ENCODE peak calls at places on chromosomes 7 and 10, in seven cellular contexts. E, D, J, T, H, P and F are unnamed samples.

GRCh38 chr7:110612680-110613079 is 478.2 kb upstream of the LRRN3 start:
- DNase-seq in E (no peak), H (no peak), P (no peak), T (no peak), D (no peak), J (no peak), F (no peak)

GRCh38 chr10:1172256-1172975 is 116.2 kb downstream of the WDR37 start:
- DNase-seq in H (no peak), P (no peak), E (no peak), T (no peak), D (peak; percentile 30), J (no peak), F (no peak)

GRCh38 chr10:111972109-111972508 is 211.5 kb downstream of the GPAM start:
- DNase-seq in T (no peak), H (peak; percentile 31), E (no peak), J (no peak), P (no peak), D (no peak), F (no peak)

GRCh38 chr7:134755422-134756022 is 23.9 kb upstream of the CALD1 start:
- DNase-seq in T (no peak), D (no peak), J (no peak), H (no peak), E (no peak), P (no peak), F (no peak)

GRCh38 chr7:22667562-22668239 is 59.3 kb upstream of the IL6 start:
- DNase-seq in E (no peak), T (peak; percentile 6), D (no peak), J (no peak), P (no peak), H (no peak), F (peak; percentile 41)

GRCh38 chr7:16397497-16398210 is 23.7 kb downstream of the CRPPA start:
- DNase-seq in T (no peak), E (no peak), P (no peak), H (no peak), D (no peak), J (no peak), F (no peak)

GRCh38 chr7:18952846-18953245 is 164.6 kb downstream of the TWIST1 start:
- DNase-seq in T (no peak), E (no peak), J (no peak), H (no peak), D (no peak), P (no peak), F (no peak)

GRCh38 chr10:98403812-98404504 is 11.0 kb downstream of the PYROXD2 start:
- DNase-seq in E (no peak), J (no peak), P (no peak), H (no peak), T (no peak), D (no peak), F (no peak)

GRCh38 chr10:74825371-74826141 is 844 bp upstream of the KAT6B start:
- DNase-seq in E (peak; percentile 43), H (no peak), T (no peak), J (no peak), D (peak; percentile 70), P (no peak), F (peak; percentile 49)
- TF ChIP-seq POLR2A in E (no peak), H (peak; percentile 25), T (no peak), J (peak; percentile 18), D (peak; percentile 31), P (no peak), F (no peak)

GRCh38 chr7:100893910-100894763 is 1.6 kb downstream of the ACHE start:
- DNase-seq in H (no peak), D (no peak), E (no peak), P (no peak), T (no peak), J (no peak), F (no peak)
- TF ChIP-seq POLR2A in H (no peak), D (no peak), E (no peak), P (no peak), T (no peak), J (no peak), F (no peak)

DNA sequence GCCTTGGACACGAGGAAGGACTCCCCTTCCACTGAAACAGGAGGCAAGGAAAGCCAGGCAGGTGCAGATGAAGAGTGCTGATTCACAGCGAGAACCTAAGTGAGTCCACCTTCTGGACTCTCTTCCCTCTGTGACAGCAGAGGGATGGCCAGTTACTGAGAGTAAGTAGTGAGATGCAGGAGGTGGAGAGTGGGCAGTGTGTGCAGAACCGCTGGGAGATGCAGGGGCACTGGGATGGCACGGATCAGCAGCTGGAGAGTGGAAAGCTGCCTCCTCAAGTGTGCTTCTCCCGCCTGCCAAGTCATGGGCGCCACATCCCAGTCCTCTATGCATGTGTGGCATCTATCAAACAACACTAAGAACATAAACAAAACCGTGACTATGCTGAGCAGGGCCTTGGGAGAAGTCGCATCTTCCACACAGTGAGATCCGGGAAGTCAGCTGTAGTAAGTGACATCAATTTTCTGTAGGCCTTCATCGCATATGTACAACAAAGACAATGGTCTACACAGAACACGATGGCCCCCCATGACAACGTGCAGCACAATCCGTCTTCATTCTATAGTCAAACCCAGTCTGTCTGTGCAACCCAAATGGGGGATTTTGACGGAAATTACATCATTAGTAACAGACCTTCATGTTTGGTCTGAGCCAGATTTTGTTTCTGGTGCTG is 217.4 kb upstream of the KLF14 start:
- DNase-seq in P (no peak), E (no peak), T (no peak), J (no peak), D (no peak), H (no peak), F (no peak)
- TF ChIP-seq POLR2A in P (no peak), E (no peak), T (no peak), J (no peak), D (no peak), H (no peak), F (no peak)

GRCh38 chr10:100184426-100185219 is 1.2 kb downstream of the ERLIN1 start:
- DNase-seq in E (no peak), J (no peak), H (peak; percentile 35), T (peak; percentile 12), P (no peak), D (no peak), F (no peak)

GRCh38 chr10:100183482-100183881 is 2.3 kb downstream of the ERLIN1 start:
- DNase-seq in H (peak; percentile 76), P (no peak), J (no peak), D (peak; percentile 52), E (no peak), T (no peak), F (no peak)

GRCh38 chr10:100186813-100187212 is 984 bp upstream of the ERLIN1 start:
- DNase-seq in P (no peak), T (peak; percentile 16), D (peak; percentile 48), J (no peak), H (no peak), E (no peak), F (no peak)

GRCh38 chr10:100186253-100186780 is 488 bp upstream of the ERLIN1 start:
- DNase-seq in D (peak; percentile 64), E (no peak), J (peak; percentile 31), T (no peak), P (peak; percentile 29), H (no peak), F (peak; percentile 16)

GRCh38 chr10:100185364-100186252 is at the start of gene ERLIN1:
- DNase-seq in H (peak; percentile 81), T (peak; percentile 80), D (peak; percentile 96), P (peak; percentile 93), E (peak; percentile 95), J (peak; percentile 89), F (peak; percentile 88)
- TF ChIP-seq POLR2A in H (peak; percentile 84), T (peak; percentile 92), D (peak; percentile 83), P (peak; percentile 45), E (no peak), J (peak; percentile 64), F (peak; percentile 88)

GRCh38 chr7:107743567-107744344 is at the start of gene CBLL1:
- DNase-seq in T (peak; percentile 87), E (peak; percentile 96), H (peak; percentile 91), D (peak; percentile 99), J (peak; percentile 96), P (peak; percentile 97), F (peak; percentile 76)
- TF ChIP-seq POLR2A in T (peak; percentile 27), E (no peak), H (peak; percentile 83), D (peak; percentile 62), J (peak; percentile 50), P (peak; percentile 47), F (peak; percentile 77)

GRCh38 chr7:91880413-91881241 is at the start of gene MTERF1:
- DNase-seq in T (peak; percentile 85), P (peak; percentile 93), E (peak; percentile 94), H (peak; percentile 86), J (peak; percentile 89), D (peak; percentile 96), F (peak; percentile 80)
- TF ChIP-seq POLR2A in T (peak; percentile 79), P (no peak), E (no peak), H (peak; percentile 90), J (no peak), D (peak; percentile 7), F (peak; percentile 75)

GRCh38 chr10:6175329-6176055 is 27.2 kb upstream of the PFKFB3 start:
- DNase-seq in T (no peak), D (no peak), P (no peak), E (no peak), H (no peak), J (no peak), F (no peak)

GRCh38 chr10:6173203-6173602 is 29.5 kb upstream of the PFKFB3 start:
- DNase-seq in E (no peak), J (no peak), T (no peak), D (peak; percentile 77), P (peak; percentile 35), H (peak; percentile 45), F (no peak)

GRCh38 chr10:6171891-6172354 is 30.8 kb upstream of the PFKFB3 start:
- DNase-seq in T (no peak), D (peak; percentile 74), J (peak; percentile 54), H (no peak), E (peak; percentile 38), P (no peak), F (no peak)

GRCh38 chr10:6176691-6177231 is 26.0 kb upstream of the PFKFB3 start:
- DNase-seq in J (no peak), H (no peak), P (no peak), E (no peak), T (no peak), D (no peak), F (no peak)

DNA sequence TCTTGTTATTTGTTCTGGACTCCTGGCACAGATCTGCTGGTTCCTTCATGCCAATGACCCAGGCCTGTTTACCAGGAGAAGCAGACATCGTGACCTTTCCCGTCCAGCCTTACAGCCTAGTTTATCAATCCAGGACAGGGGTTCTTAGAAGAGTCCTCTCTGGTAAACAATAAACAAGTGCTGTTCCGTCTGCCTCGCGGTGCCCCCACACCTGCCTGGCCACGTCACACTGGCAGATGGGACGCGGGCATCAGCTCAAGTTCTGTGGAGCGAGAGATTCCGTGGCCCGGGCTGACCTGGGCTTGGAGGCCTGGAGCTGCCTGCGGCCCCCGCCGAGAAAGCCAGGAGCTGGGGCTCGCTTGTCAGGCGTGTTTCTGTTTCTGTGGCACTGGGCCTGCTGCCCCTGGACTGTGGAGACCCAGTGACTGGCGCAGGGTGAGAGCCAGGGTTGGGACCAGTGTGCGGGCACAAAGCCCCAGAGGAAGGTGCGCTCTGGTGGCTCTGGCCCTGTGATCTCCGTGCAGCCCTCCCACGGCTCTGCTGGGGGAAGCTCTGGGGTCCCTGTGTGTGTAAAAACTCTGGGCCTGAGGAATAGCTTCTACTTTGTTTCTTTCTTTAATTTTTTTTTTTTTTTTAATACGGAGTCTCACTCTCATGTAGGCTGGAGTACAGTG is 28.4 kb upstream of the PFKFB3 start:
- DNase-seq in P (no peak), E (no peak), D (no peak), J (no peak), T (no peak), H (no peak), F (no peak)
- TF ChIP-seq POLR2A in P (no peak), E (no peak), D (no peak), J (no peak), T (no peak), H (no peak), F (no peak)

GRCh38 chr10:6580279-6581029 is 378 bp upstream of the PRKCQ start:
- DNase-seq in T (peak; percentile 22), E (peak; percentile 77), J (peak; percentile 31), D (peak; percentile 84), P (peak; percentile 82), H (peak; percentile 53), F (peak; percentile 53)
- TF ChIP-seq POLR2A in T (no peak), E (no peak), J (peak; percentile 42), D (no peak), P (peak; percentile 47), H (peak; percentile 42), F (no peak)